ENCODE peak calls at places on chromosomes 7 and 10, in four cellular contexts. Y is hepatocyte, W is body of pancreas, R is PC-3. D is an unnamed sample.

GRCh38 chr7:149252378-149252777 is 9.6 kb upstream of the ZNF783 start:
- DNase-seq in R (no peak), Y (no peak), W (no peak), D (no peak)

GRCh38 chr10:79407811-79408795 is 37.3 kb downstream of the ZCCHC24 start:
- DNase-seq in R (no peak), W (peak; percentile 28), Y (peak; percentile 75), D (peak; percentile 79)

GRCh38 chr10:1166101-1166827 is 110.1 kb downstream of the WDR37 start:
- DNase-seq in W (no peak), Y (no peak), R (no peak), D (no peak)

GRCh38 chr7:158955932-158956804 is 99.8 kb downstream of the DYNC2I1 start:
- DNase-seq in Y (no peak), R (no peak), W (no peak), D (no peak)

GRCh38 chr10:120977892-120978291 is 126.7 kb downstream of the WDR11 start:
- DNase-seq in W (no peak), R (no peak), Y (peak; percentile 52), D (no peak)

GRCh38 chr7:29087840-29088169 is 58.5 kb downstream of the CPVL start:
- DNase-seq in W (no peak), Y (no peak), R (no peak), D (no peak)

GRCh38 chr10:89946106-89946505 is 244.7 kb downstream of the KIF20B start:
- DNase-seq in W (no peak), Y (no peak), R (no peak), D (no peak)

GRCh38 chr10:66257801-66258200 is 668.0 kb upstream of the LRRTM3 start:
- DNase-seq in Y (no peak), W (no peak), R (peak; percentile 60), D (no peak)

GRCh38 chr10:132523561-132524442 is 13.8 kb upstream of the INPP5A start:
- DNase-seq in W (peak; percentile 7), R (no peak), Y (no peak), D (no peak)

GRCh38 chr10:106938448-106939014 is 226.0 kb downstream of the SORCS1 start:
- DNase-seq in Y (no peak), R (no peak), W (no peak), D (no peak)

GRCh38 chr7:36605261-36605660 is 119.0 kb downstream of the AOAH start:
- DNase-seq in W (no peak), Y (peak; percentile 44), R (peak; percentile 45), D (no peak)

GRCh38 chr10:17123062-17123661 is 6.4 kb downstream of the CUBN start:
- DNase-seq in W (no peak), R (peak; percentile 46), Y (no peak), D (peak; percentile 79)

GRCh38 chr7:98365863-98366561 is 34.9 kb downstream of the BAIAP2L1 start:
- DNase-seq in W (peak; percentile 42), R (no peak), Y (no peak), D (no peak)

GRCh38 chr10:13915710-13916109 is 328.9 kb downstream of the PRPF18 start:
- DNase-seq in W (no peak), Y (no peak), R (no peak), D (no peak)

GRCh38 chr10:72353963-72354355 is 760 bp downstream of the DNAJB12 start:
- DNase-seq in R (no peak), Y (peak; percentile 44), W (no peak), D (peak; percentile 23)

GRCh38 chr10:74955796-74956195 is 129.4 kb downstream of the KAT6B start:
- DNase-seq in W (no peak), R (no peak), Y (no peak), D (peak; percentile 9)

GRCh38 chr10:11869743-11870460 is 46.7 kb downstream of the PROSER2 start:
- DNase-seq in Y (no peak), W (no peak), R (no peak), D (peak; percentile 17)

GRCh38 chr7:65251851-65252620 is 121.6 kb upstream of the ZNF92 start:
- DNase-seq in W (peak; percentile 61), R (peak; percentile 60), Y (peak; percentile 85), D (no peak)

GRCh38 chr10:59967079-59967478 is 60.7 kb upstream of the CCDC6 start:
- DNase-seq in W (no peak), Y (no peak), R (peak; percentile 66), D (no peak)

GRCh38 chr7:66558660-66559465 is 69.8 kb upstream of the KCTD7 start:
- DNase-seq in R (peak; percentile 11), W (no peak), Y (no peak), D (no peak)

GRCh38 chr7:80833289-80834104 is 85.4 kb downstream of the SEMA3C start:
- DNase-seq in Y (no peak), R (no peak), W (no peak), D (peak; percentile 69)

DNA sequence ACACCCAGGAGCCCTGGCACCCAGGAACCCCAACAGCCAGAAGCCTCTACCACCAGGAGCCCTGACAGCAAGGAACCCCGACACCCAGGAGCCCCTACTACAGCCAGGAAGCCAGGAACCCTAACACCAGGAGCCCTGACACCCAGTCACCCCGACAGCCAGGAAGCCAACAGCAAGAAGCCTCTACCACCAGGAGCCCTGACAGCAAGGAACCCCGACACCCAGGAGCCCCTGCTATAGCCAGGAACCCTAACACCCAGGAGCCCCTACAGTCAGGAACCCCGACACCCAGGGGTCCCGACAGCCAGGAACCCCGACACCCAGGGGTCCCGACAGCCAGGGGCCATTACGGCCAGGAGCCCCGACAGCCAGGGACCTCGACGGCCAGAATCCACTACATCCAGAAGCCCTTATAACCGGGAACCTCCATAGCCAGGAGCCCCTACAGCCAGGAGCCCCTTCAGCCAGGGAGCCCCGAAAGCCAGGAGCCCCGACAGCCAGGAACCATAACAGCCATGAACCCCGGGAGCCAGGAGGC is 446 bp upstream of the GLRX3 start:
- DNase-seq in R (no peak), Y (no peak), W (peak; percentile 16), D (no peak)
- H3K4me3 ChIP-seq in R (peak overlapping the region; percentile 89), Y (peak overlapping the region; percentile 22), W (peak overlapping the region; percentile 100), D (peak overlapping the region; percentile 78)

DNA sequence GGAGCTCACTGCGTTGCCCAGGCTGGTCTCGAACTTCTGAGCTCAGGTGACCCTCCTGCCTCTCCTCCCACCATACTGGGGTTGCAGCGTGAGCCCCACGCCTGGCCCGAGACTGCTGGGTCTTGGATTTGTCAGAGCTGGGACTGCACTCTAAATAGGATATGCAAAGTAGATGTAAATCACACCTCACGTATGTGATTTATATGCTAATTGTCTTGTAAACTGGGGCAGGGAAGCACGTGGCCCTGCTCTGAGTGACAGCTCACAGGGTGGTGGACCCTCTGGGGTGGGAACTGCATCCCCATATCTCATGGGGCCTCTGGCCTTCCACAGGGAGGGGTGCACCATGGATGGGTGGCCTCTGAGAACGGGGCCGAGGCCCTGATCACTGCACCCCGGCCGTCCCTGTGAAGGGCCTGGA is 34.1 kb downstream of the GET4 start:
- DNase-seq in Y (no peak), W (no peak), R (no peak), D (no peak)
- H3K4me3 ChIP-seq in Y (no peak overlapping the region), W (no peak overlapping the region), R (no peak overlapping the region), D (no peak overlapping the region)

GRCh38 chr7:2979951-2980350 is 63.7 kb downstream of the CARD11 start:
- DNase-seq in Y (no peak), W (no peak), R (no peak), D (no peak)
- H3K4me3 ChIP-seq in Y (no peak overlapping the region), W (no peak overlapping the region), R (no peak overlapping the region), D (no peak overlapping the region)

DNA sequence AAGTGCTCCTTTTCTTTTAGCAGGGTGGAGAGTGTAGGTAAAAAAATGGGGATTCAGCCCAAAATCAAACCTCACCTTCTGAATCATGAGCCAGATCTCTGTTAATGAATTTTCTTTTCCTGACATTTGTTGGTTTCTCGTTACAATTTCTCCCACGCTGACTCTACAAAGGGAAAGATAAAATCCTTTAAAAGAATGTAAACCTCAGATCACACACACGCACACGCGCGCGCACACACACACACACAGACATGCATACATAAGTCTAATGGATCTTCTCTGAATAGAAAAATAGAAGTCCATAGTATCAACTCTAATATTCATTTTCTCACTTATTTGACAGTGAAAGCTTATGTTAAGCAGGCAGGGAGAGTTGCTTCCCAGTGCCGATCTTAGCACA is 1.5 kb downstream of the ETV1 start:
- DNase-seq in W (no peak), R (peak; percentile 9), Y (peak; percentile 16), D (peak; percentile 64)
- H3K4me3 ChIP-seq in W (no peak overlapping the region), R (peak overlapping the region; percentile 77), Y (peak overlapping the region; percentile 7), D (peak overlapping the region; percentile 82)

GRCh38 chr10:114041166-114041565 is 2.5 kb upstream of the ADRB1 start:
- DNase-seq in Y (no peak), W (no peak), R (no peak), D (no peak)

GRCh38 chr10:114043532-114044250 is at the start of gene ADRB1:
- DNase-seq in W (peak; percentile 80), R (peak; percentile 19), Y (peak; percentile 76), D (peak; percentile 19)

GRCh38 chr10:114044251-114045070 is 795 bp downstream of the ADRB1 start:
- DNase-seq in W (no peak), R (no peak), Y (peak; percentile 11), D (no peak)

GRCh38 chr10:114045071-114045737 is 1.5 kb downstream of the ADRB1 start:
- DNase-seq in W (peak; percentile 34), R (peak; percentile 11), Y (peak; percentile 71), D (no peak)

GRCh38 chr10:114042895-114043531 is 653 bp upstream of the ADRB1 start:
- DNase-seq in Y (peak; percentile 39), R (no peak), W (peak; percentile 38), D (no peak)
- H3K4me3 ChIP-seq in Y (peak overlapping the region; percentile 36), R (peak overlapping the region; percentile 63), W (peak overlapping the region; percentile 85), D (peak overlapping the region; percentile 37)

GRCh38 chr10:94103902-94104301 is 110.2 kb downstream of the PLCE1 start:
- DNase-seq in R (peak; percentile 65), W (no peak), Y (peak; percentile 28), D (peak; percentile 68)
- H3K4me3 ChIP-seq in R (no peak overlapping the region), W (no peak overlapping the region), Y (no peak overlapping the region), D (no peak overlapping the region)

GRCh38 chr7:157279679-157279972 is 57.2 kb upstream of the DNAJB6 start:
- DNase-seq in Y (no peak), W (no peak), R (no peak), D (no peak)
- H3K4me3 ChIP-seq in Y (no peak overlapping the region), W (no peak overlapping the region), R (peak overlapping the region; percentile 55), D (peak overlapping the region; percentile 39)

GRCh38 chr7:150851497-150852370 is 583 bp upstream of the AOC1 start:
- DNase-seq in R (no peak), W (no peak), Y (no peak), D (no peak)

GRCh38 chr7:150855046-150855445 is 2.7 kb downstream of the AOC1 start:
- DNase-seq in R (no peak), W (no peak), Y (no peak), D (no peak)

GRCh38 chr7:150850273-150850672 is 2.0 kb upstream of the AOC1 start:
- DNase-seq in R (no peak), W (no peak), Y (no peak), D (no peak)

GRCh38 chr7:150854066-150855000 is 2.0 kb downstream of the AOC1 start:
- DNase-seq in W (no peak), R (no peak), Y (no peak), D (no peak)

DNA sequence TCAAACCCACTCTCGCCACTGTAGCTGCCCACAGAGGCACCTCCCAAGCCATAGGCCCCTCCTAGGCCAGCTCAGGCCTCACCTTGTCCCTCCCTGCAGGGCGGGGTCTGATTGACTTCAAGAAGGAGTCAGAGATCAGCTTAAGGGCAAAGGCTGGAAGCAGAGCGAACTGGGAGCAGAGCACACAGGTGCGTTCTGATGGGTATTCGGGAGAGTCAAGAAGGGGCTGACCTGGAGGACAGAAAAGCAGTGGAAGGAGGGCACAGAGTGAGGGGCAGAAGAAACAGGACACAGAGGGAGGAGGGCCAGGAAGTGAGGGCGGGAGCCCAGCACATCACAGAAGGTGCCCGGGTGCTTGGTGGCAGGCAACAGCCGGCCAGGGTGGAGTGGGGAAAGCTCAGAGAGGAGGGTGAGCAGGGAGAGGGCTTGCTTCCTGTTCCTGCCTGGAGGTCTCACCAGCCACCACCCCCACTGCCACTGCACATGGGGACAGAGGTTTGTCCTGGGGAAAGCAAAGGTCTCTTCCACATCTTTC is at the start of gene AOC1:
- DNase-seq in Y (peak; percentile 38), R (no peak), W (no peak), D (no peak)
- H3K4me3 ChIP-seq in Y (no peak within 1 kb of the TSS), R (no peak within 1 kb of the TSS), W (no peak within 1 kb of the TSS), D (no peak within 1 kb of the TSS)